ENCODE peak calls at places on chromosomes 6 and 20, in seven cellular contexts. A is HepG2, G is K562, M is HCT116, X is H1, Q is SK-N-SH, F is GM12878. S is an unnamed sample.

GRCh38 chr6:143174951-143175350 is 114.3 kb downstream of the AIG1 start:
- DNase-seq in A (no peak), G (no peak), M (no peak), X (no peak), Q (no peak), F (no peak), S (no peak)

GRCh38 chr6:53513056-53513455 is 31.8 kb downstream of the GCLC start:
- DNase-seq in A (no peak), G (no peak), M (no peak), X (no peak), Q (no peak), F (no peak), S (no peak)

GRCh38 chr20:59469266-59470252 is 134.8 kb upstream of the PHACTR3 start:
- DNase-seq in A (peak; percentile 76), G (no peak), M (no peak), X (peak; percentile 44), Q (no peak), F (no peak), S (no peak)

GRCh38 chr20:32829291-32830005 is 9.7 kb downstream of the MAPRE1 start:
- DNase-seq in A (no peak), G (no peak), M (no peak), X (no peak), Q (no peak), F (no peak), S (no peak)

GRCh38 chr6:48825501-48826317 is 637.3 kb downstream of the MMUT start:
- DNase-seq in A (no peak), G (no peak), M (no peak), X (no peak), Q (no peak), F (no peak), S (no peak)

GRCh38 chr6:50699086-50699886 is 14.0 kb upstream of the TFAP2D start:
- DNase-seq in A (no peak), G (no peak), M (no peak), X (no peak), Q (no peak), F (no peak), S (no peak)

GRCh38 chr20:17856024-17856564 is 112.5 kb downstream of the SNX5 start:
- DNase-seq in A (peak; percentile 100), G (no peak), M (no peak), X (no peak), Q (no peak), F (peak; percentile 86), S (peak; percentile 31)

GRCh38 chr20:58743929-58744534 is 51.4 kb downstream of the NPEPL1 start:
- DNase-seq in A (no peak), G (no peak), M (no peak), X (no peak), Q (no peak), F (no peak), S (no peak)

GRCh38 chr6:146543211-146543939 is at the start of gene RAB32:
- DNase-seq in A (peak; percentile 89), G (peak; percentile 89), M (no peak), X (peak; percentile 73), Q (peak; percentile 95), F (no peak), S (peak; percentile 78)

GRCh38 chr6:109484161-109484560 is 1.1 kb upstream of the ZBTB24 start:
- DNase-seq in A (no peak), G (no peak), M (no peak), X (no peak), Q (no peak), F (no peak), S (no peak)

GRCh38 chr6:152981989-152982767 is 663 bp downstream of the FBXO5 start:
- DNase-seq in A (no peak), G (peak; percentile 64), M (no peak), X (no peak), Q (peak; percentile 66), F (no peak), S (no peak)

GRCh38 chr20:45419188-45420091 is 3.5 kb downstream of the PIGT start:
- DNase-seq in A (peak; percentile 35), G (no peak), M (no peak), X (no peak), Q (no peak), F (peak; percentile 80), S (peak; percentile 83)

GRCh38 chr20:20552076-20552475 is 160.4 kb downstream of the RALGAPA2 start:
- DNase-seq in A (no peak), G (no peak), M (no peak), X (no peak), Q (no peak), F (no peak), S (no peak)

GRCh38 chr20:52311209-52311794 is 119.7 kb upstream of the ZFP64 start:
- DNase-seq in A (no peak), G (no peak), M (no peak), X (no peak), Q (no peak), F (no peak), S (no peak)

GRCh38 chr20:17287998-17288397 is 61.2 kb downstream of the PCSK2 start:
- DNase-seq in A (no peak), G (no peak), M (no peak), X (no peak), Q (no peak), F (no peak), S (no peak)

GRCh38 chr6:163427498-163428254 is 13.2 kb downstream of the QKI start:
- DNase-seq in A (peak; percentile 61), G (peak; percentile 59), M (peak; percentile 16), X (no peak), Q (no peak), F (no peak), S (peak; percentile 71)

GRCh38 chr6:151482290-151482689 is 11.5 kb upstream of the CCDC170 start:
- DNase-seq in A (no peak), G (no peak), M (no peak), X (no peak), Q (no peak), F (no peak), S (no peak)

GRCh38 chr6:44294832-44295791 is 18.0 kb downstream of the AARS2 start:
- DNase-seq in A (no peak), G (no peak), M (no peak), X (no peak), Q (no peak), F (no peak), S (no peak)

GRCh38 chr6:3618300-3619041 is 133.0 kb downstream of the PXDC1 start:
- DNase-seq in A (no peak), G (no peak), M (no peak), X (no peak), Q (no peak), F (no peak), S (no peak)

GRCh38 chr20:36344517-36345132 is 38.5 kb downstream of the DLGAP4 start:
- DNase-seq in A (peak; percentile 59), G (peak; percentile 67), M (peak; percentile 13), X (no peak), Q (no peak), F (no peak), S (peak; percentile 92)

GRCh38 chr6:24566020-24566752 is 71.4 kb downstream of the ALDH5A1 start:
- DNase-seq in A (peak; percentile 30), G (no peak), M (no peak), X (no peak), Q (no peak), F (no peak), S (no peak)

GRCh38 chr6:159693894-159694545 is 979 bp upstream of the SOD2 start:
- DNase-seq in A (peak; percentile 73), G (peak; percentile 65), M (no peak), X (no peak), Q (no peak), F (no peak), S (no peak)
- TF ChIP-seq JUND in A (no peak), G (peak; percentile 6), M (no peak), X (no peak), Q (no peak), F (no peak), S (no peak)

GRCh38 chr6:118789419-118789818 is 104.5 kb upstream of the ASF1A start:
- DNase-seq in A (no peak), G (no peak), M (no peak), X (no peak), Q (no peak), F (no peak), S (no peak)
- TF ChIP-seq JUND in A (no peak), G (no peak), M (no peak), X (no peak), Q (no peak), F (no peak), S (no peak)

GRCh38 chr6:106628658-106629102 is 618 bp downstream of the RTN4IP1 start:
- DNase-seq in A (peak; percentile 15), G (peak; percentile 28), M (no peak), X (no peak), Q (no peak), F (no peak), S (peak; percentile 20)

GRCh38 chr6:106629859-106630163 is 433 bp downstream of the QRSL1 start:
- DNase-seq in A (no peak), G (no peak), M (no peak), X (no peak), Q (no peak), F (no peak), S (no peak)

GRCh38 chr6:106629103-106629858 is at the start of the genes QRSL1 and RTN4IP1:
- DNase-seq in A (peak; percentile 91), G (peak; percentile 93), M (peak; percentile 86), X (peak; percentile 82), Q (peak; percentile 96), F (peak; percentile 88), S (peak; percentile 78)

GRCh38 chr6:106623039-106623438 is 6.3 kb downstream of the RTN4IP1 start:
- DNase-seq in A (no peak), G (no peak), M (no peak), X (no peak), Q (no peak), F (no peak), S (no peak)

DNA sequence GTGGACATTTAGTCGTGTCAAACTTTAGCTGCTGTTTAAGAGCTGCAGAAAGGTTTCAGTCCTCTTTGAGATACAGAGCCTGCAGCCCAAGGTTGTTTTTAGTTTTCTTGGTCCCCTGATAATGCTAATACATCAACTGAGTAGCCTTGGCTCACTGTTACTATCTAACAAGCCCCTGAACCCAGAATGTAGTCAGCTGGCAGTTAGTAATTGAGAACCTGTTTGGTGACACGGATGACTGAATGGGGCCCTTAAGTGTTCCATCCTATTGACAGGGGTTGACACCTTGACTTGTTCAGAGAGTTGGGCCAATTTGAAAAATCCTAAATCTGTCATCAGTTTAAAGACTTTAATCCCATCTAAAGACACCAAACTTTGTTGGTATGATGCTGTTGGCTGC is 2.8 kb downstream of the RTN4IP1 start:
- DNase-seq in A (no peak), G (no peak), M (no peak), X (no peak), Q (no peak), F (no peak), S (no peak)
- TF ChIP-seq JUND in A (no peak), G (no peak), M (no peak), X (no peak), Q (no peak), F (no peak), S (no peak)

DNA sequence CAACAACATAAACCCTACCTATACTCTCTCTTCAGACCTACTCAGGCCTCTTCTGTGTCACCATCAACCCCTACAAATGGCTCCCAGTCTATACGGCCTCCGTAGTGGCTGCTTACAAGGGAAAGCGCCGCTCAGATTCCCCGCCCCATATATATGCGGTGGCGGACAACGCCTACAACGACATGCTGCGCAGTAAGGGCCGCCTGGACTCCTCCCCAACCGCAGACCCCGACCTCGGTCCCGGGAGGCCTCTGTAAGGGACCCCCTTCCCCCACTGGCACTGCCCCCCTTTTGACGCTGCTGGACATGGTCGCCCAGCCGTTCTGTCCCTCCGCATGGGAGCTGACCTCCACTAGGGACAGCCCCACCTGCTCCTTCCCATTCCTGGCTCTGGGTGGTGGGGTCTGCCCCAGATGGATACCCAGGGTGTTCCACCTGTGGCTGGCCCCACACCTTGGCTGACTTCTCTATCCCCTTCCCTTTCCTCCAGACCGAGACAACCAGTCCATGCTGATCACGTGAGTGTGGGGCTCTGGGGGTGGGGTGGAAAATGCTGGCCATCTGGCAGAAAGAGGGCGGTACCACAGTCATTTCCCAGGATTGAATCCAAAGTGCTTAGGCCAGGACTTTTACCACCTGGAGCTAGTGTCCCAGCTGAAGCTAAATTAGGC is 25.0 kb downstream of the MYH7B start:
- DNase-seq in A (no peak), G (no peak), M (no peak), X (no peak), Q (peak; percentile 61), F (no peak), S (no peak)
- TF ChIP-seq JUND in A (no peak), G (no peak), M (no peak), X (no peak), Q (no peak), F (no peak), S (no peak)